ENCODE peak calls at places on chromosomes 1 and 21, in nine cellular contexts. S, V, M, E, B, U, F, I and W are unnamed samples.

GRCh38 chr1:2582401-2582800 is 4.2 kb upstream of the PRXL2B start:
- DNase-seq in E (no peak), M (no peak), I (no peak), V (no peak), U (no peak), S (no peak), B (no peak), F (no peak), W (no peak)

GRCh38 chr21:46118305-46118870 is 20.5 kb downstream of the COL6A2 start:
- DNase-seq in E (peak), I (no peak), S (no peak), U (peak), B (no peak), V (peak), F (no peak), M (peak), W (no peak)

GRCh38 chr21:38234395-38235142 is 22.2 kb upstream of the KCNJ15 start:
- DNase-seq in V (no peak), M (no peak), F (no peak), S (no peak), B (no peak), E (no peak), I (no peak), U (no peak), W (no peak)

GRCh38 chr1:158037876-158038359 is 44.5 kb downstream of the KIRREL1 start:
- DNase-seq in F (no peak), I (peak), E (no peak), M (no peak), S (no peak), V (no peak), B (no peak), U (peak), W (no peak)

GRCh38 chr1:207058878-207059867 is 6.1 kb downstream of the PFKFB2 start:
- DNase-seq in S (no peak), B (no peak), V (no peak), I (no peak), M (no peak), E (no peak), F (peak), U (no peak), W (no peak)

GRCh38 chr1:40339420-40340323 is 22.6 kb upstream of the COL9A2 start:
- DNase-seq in E (no peak), B (no peak), I (no peak), S (no peak), M (no peak), V (no peak), F (no peak), U (no peak), W (no peak)

GRCh38 chr1:53582211-53583020 is 123.2 kb downstream of the DMRTB1 start:
- DNase-seq in F (no peak), E (no peak), B (no peak), M (no peak), I (no peak), S (no peak), U (no peak), V (no peak), W (no peak)

GRCh38 chr1:213201380-213202155 is 150.5 kb downstream of the RPS6KC1 start:
- DNase-seq in E (no peak), I (no peak), V (no peak), S (no peak), B (no peak), F (no peak), M (no peak), U (no peak), W (no peak)

GRCh38 chr1:192575499-192576189 is at the start of gene RGS1:
- DNase-seq in B (peak), E (no peak), M (no peak), V (no peak), U (no peak), I (no peak), S (no peak), F (peak), W (no peak)

GRCh38 chr1:8323706-8324105 is 5.8 kb downstream of the SLC45A1 start:
- DNase-seq in B (no peak), M (no peak), U (no peak), F (no peak), V (no peak), I (no peak), E (peak), S (no peak), W (no peak)

GRCh38 chr1:176778056-176778455 is 315.1 kb downstream of the PAPPA2 start:
- DNase-seq in M (no peak), F (no peak), U (no peak), I (no peak), E (no peak), V (no peak), S (no peak), B (no peak), W (no peak)

GRCh38 chr1:41876533-41877445 is 41.9 kb downstream of the HIVEP3 start:
- DNase-seq in B (peak), V (no peak), E (no peak), S (no peak), U (no peak), I (peak), M (no peak), F (no peak), W (no peak)

GRCh38 chr1:217027403-217028080 is 304.3 kb upstream of the ESRRG start:
- DNase-seq in B (no peak), S (no peak), U (no peak), M (no peak), E (no peak), I (no peak), V (no peak), F (no peak), W (no peak)

GRCh38 chr21:23837564-23837963 is 1769.7 kb downstream of the MRPL39 start:
- DNase-seq in S (no peak), U (no peak), I (no peak), V (no peak), E (no peak), B (no peak), M (no peak), F (no peak), W (no peak)

GRCh38 chr1:98019747-98020146 is 98.9 kb upstream of the DPYD start:
- DNase-seq in I (peak), B (no peak), E (no peak), M (no peak), F (no peak), U (no peak), V (no peak), S (no peak), W (no peak)

DNA sequence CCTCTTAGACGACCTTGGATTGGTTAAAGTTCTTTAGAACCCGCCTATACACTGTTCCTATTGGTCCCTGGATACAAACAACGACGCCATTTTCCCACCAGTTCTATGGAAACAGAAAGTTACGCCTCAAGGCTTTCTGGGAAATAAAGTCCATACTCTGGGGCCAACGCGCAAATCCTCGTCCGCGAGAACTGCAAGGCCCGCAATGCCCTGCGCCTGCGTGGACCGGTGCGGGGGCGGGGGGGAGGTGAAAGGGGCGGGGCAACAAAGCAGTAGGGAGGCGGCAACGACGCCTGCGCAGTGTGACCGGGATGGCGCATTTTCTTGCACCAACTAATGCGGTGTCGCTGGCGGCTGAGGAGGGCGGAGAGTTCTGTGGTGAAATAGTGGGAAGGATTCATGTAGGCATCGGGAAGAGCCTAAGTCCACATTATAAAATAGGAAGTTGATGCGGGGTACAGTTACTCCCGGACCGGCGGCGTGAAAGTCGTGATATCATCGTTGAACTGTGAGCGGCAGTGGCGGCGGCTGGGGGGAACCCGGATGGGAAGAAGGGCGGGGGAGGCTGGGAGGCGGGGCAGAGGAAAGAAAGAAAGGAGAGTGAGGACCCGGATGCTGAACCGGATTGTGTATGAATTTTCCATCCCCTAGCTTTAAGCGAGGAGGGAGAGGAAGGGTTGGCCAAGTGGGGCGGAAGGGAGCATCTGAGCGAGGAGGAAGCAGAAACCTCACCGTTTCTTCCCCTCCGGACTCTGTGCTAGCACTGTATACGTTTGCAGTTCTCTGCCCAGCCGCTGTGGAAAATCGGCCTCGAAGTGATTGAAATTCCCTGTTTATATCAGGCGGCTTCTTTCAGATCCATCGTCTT is at the start of gene GGPS1:
- DNase-seq in M (peak), S (peak), F (peak), E (peak), U (peak), V (peak), I (peak), B (peak), W (peak)
- TF ChIP-seq CTCF in M (no peak), S (no peak), F (no peak), E (no peak), U (no peak), V (peak), I (peak), B (no peak), W (no peak)

GRCh38 chr1:31012210-31012924 is 53.1 kb downstream of the PUM1 start:
- DNase-seq in M (no peak), S (no peak), F (no peak), U (no peak), E (no peak), B (no peak), V (no peak), I (no peak), W (no peak)

GRCh38 chr1:31011719-31012118 is 53.8 kb downstream of the PUM1 start:
- DNase-seq in S (no peak), I (no peak), U (no peak), E (no peak), F (no peak), V (no peak), B (no peak), M (no peak), W (no peak)

GRCh38 chr1:31013187-31013864 is 52.2 kb downstream of the PUM1 start:
- DNase-seq in V (no peak), S (no peak), M (no peak), E (no peak), F (no peak), I (peak), U (no peak), B (peak), W (no peak)

GRCh38 chr1:31007462-31007991 is 58.0 kb downstream of the PUM1 start:
- DNase-seq in S (peak), I (peak), U (no peak), M (no peak), B (no peak), E (no peak), F (no peak), V (no peak), W (no peak)

GRCh38 chr1:31010081-31010989 is 55.2 kb downstream of the PUM1 start:
- DNase-seq in U (no peak), B (peak), E (no peak), M (no peak), I (no peak), V (no peak), F (no peak), S (no peak), W (no peak)
- TF ChIP-seq CTCF in U (no peak), B (no peak), E (no peak), M (no peak), I (no peak), V (no peak), F (no peak), S (no peak), W (no peak)

GRCh38 chr1:165169028-165169427 is 187.5 kb downstream of the LMX1A start:
- DNase-seq in M (no peak), S (no peak), V (no peak), F (no peak), U (no peak), B (no peak), I (no peak), E (no peak), W (no peak)
- TF ChIP-seq CTCF in M (no peak), S (no peak), V (no peak), F (no peak), U (no peak), B (no peak), I (no peak), E (no peak), W (no peak)

GRCh38 chr1:103106426-103107321 is 1.6 kb downstream of the COL11A1 start:
- DNase-seq in E (no peak), B (peak), M (no peak), I (peak), S (peak), V (peak), F (peak), U (peak), W (no peak)
- TF ChIP-seq CTCF in E (peak), B (peak), M (no peak), I (peak), S (peak), V (peak), F (peak), U (no peak), W (peak)

GRCh38 chr1:11100149-11100493 is 452 bp upstream of the EXOSC10 start:
- DNase-seq in M (no peak), V (no peak), E (no peak), I (no peak), S (no peak), B (no peak), F (no peak), U (no peak), W (no peak)
- TF ChIP-seq CTCF in M (no peak), V (no peak), E (no peak), I (no peak), S (no peak), B (no peak), F (no peak), U (no peak), W (no peak)